ENCODE peak calls at places on chromosomes 3 and 15, in five cellular contexts. V is HFFc6, E is tibial artery, P is left colon, O is GM13976. C is an unnamed sample.

GRCh38 chr3:49719214-49719884 is at the start of gene AMIGO3:
- DNase-seq in V (peak), E (peak), P (peak), O (peak), C (peak)

GRCh38 chr15:73787621-73788020 is 34.5 kb upstream of the INSYN1 start:
- DNase-seq in V (no peak), E (no peak), P (no peak), O (no peak), C (no peak)

GRCh38 chr3:160481856-160482255 is 32.3 kb upstream of the TRIM59 start:
- DNase-seq in V (no peak), E (no peak), P (no peak), O (no peak), C (no peak)

GRCh38 chr15:33278816-33279612 is 31.8 kb upstream of the RYR3 start:
- DNase-seq in V (peak), E (peak), P (no peak), O (no peak), C (peak)

GRCh38 chr3:119308355-119308754 is 14.2 kb downstream of the ARHGAP31 start:
- DNase-seq in V (no peak), E (no peak), P (no peak), O (no peak), C (no peak)

GRCh38 chr3:149673393-149673792 is 15.6 kb upstream of the WWTR1 start:
- DNase-seq in V (peak), E (no peak), P (no peak), O (no peak), C (no peak)

GRCh38 chr3:75951941-75952340 is 166.6 kb upstream of the ZNF717 start:
- DNase-seq in V (no peak), E (no peak), P (no peak), O (no peak), C (no peak)

GRCh38 chr3:43867673-43868072 is 176.9 kb downstream of the ABHD5 start:
- DNase-seq in V (peak), E (no peak), P (no peak), O (no peak), C (no peak)